ENCODE peak calls at places on chromosome 1, in six cellular contexts. One of them, this sample, is unnamed.

GRCh38 chr1:160097911-160098851 is at the start of gene IGSF8:
- DNase-seq in pancreas: peak
- DNase-seq in cardiac fibroblast: peak
- DNase-seq in astrocyte of the spinal cord: peak
- DNase-seq in left ventricle myocardium inferior: peak
- DNase-seq in sigmoid colon: peak
- DNase-seq in this sample: no peak

GRCh38 chr1:31736675-31737074 is 27.5 kb downstream of the ADGRB2 start:
- DNase-seq in pancreas: peak
- DNase-seq in cardiac fibroblast: no peak
- DNase-seq in astrocyte of the spinal cord: no peak
- DNase-seq in left ventricle myocardium inferior: no peak
- DNase-seq in sigmoid colon: no peak
- DNase-seq in this sample: no peak

GRCh38 chr1:15172405-15173259 is 19.1 kb downstream of the TMEM51 start:
- DNase-seq in pancreas: no peak
- DNase-seq in cardiac fibroblast: peak
- DNase-seq in astrocyte of the spinal cord: no peak
- DNase-seq in left ventricle myocardium inferior: no peak
- DNase-seq in sigmoid colon: no peak
- DNase-seq in this sample: no peak

GRCh38 chr1:76068542-76068941 is 6.0 kb upstream of the ST6GALNAC3 start:
- DNase-seq in pancreas: no peak
- DNase-seq in cardiac fibroblast: peak
- DNase-seq in astrocyte of the spinal cord: peak
- DNase-seq in left ventricle myocardium inferior: no peak
- DNase-seq in sigmoid colon: no peak
- DNase-seq in this sample: no peak

GRCh38 chr1:24999906-25000305 is 69.8 kb upstream of the RUNX3 start:
- DNase-seq in pancreas: no peak
- DNase-seq in cardiac fibroblast: no peak
- DNase-seq in astrocyte of the spinal cord: no peak
- DNase-seq in left ventricle myocardium inferior: no peak
- DNase-seq in sigmoid colon: no peak
- DNase-seq in this sample: no peak

GRCh38 chr1:95013948-95014574 is 58.7 kb downstream of the ALG14 start:
- DNase-seq in pancreas: no peak
- DNase-seq in cardiac fibroblast: peak
- DNase-seq in astrocyte of the spinal cord: no peak
- DNase-seq in left ventricle myocardium inferior: no peak
- DNase-seq in sigmoid colon: no peak
- DNase-seq in this sample: no peak

GRCh38 chr1:6464514-6464836 is 1.5 kb downstream of the TNFRSF25 start:
- DNase-seq in pancreas: peak
- DNase-seq in cardiac fibroblast: no peak
- DNase-seq in astrocyte of the spinal cord: no peak
- DNase-seq in left ventricle myocardium inferior: peak
- DNase-seq in sigmoid colon: no peak
- DNase-seq in this sample: no peak

GRCh38 chr1:2290595-2291510 is 62.7 kb downstream of the SKI start:
- DNase-seq in pancreas: no peak
- DNase-seq in cardiac fibroblast: peak
- DNase-seq in astrocyte of the spinal cord: peak
- DNase-seq in left ventricle myocardium inferior: peak
- DNase-seq in sigmoid colon: peak
- DNase-seq in this sample: peak

GRCh38 chr1:178653091-178653490 is 72.0 kb upstream of the RALGPS2 start:
- DNase-seq in pancreas: no peak
- DNase-seq in cardiac fibroblast: peak
- DNase-seq in astrocyte of the spinal cord: peak
- DNase-seq in left ventricle myocardium inferior: no peak
- DNase-seq in sigmoid colon: no peak
- DNase-seq in this sample: no peak

GRCh38 chr1:37741130-37741529 is 23.8 kb downstream of the EPHA10 start:
- DNase-seq in pancreas: no peak
- DNase-seq in cardiac fibroblast: peak
- DNase-seq in astrocyte of the spinal cord: no peak
- DNase-seq in left ventricle myocardium inferior: no peak
- DNase-seq in sigmoid colon: no peak
- DNase-seq in this sample: no peak

GRCh38 chr1:63321788-63322247 is 549 bp upstream of the FOXD3 start:
- DNase-seq in pancreas: no peak
- DNase-seq in cardiac fibroblast: no peak
- DNase-seq in astrocyte of the spinal cord: no peak
- DNase-seq in left ventricle myocardium inferior: no peak
- DNase-seq in sigmoid colon: no peak
- DNase-seq in this sample: no peak

GRCh38 chr1:77253211-77253610 is 28.6 kb upstream of the AK5 start:
- DNase-seq in pancreas: no peak
- DNase-seq in cardiac fibroblast: no peak
- DNase-seq in astrocyte of the spinal cord: no peak
- DNase-seq in left ventricle myocardium inferior: no peak
- DNase-seq in sigmoid colon: no peak
- DNase-seq in this sample: no peak

GRCh38 chr1:60044881-60045280 is 28.7 kb downstream of the C1orf87 start:
- DNase-seq in pancreas: no peak
- DNase-seq in cardiac fibroblast: no peak
- DNase-seq in astrocyte of the spinal cord: no peak
- DNase-seq in left ventricle myocardium inferior: no peak
- DNase-seq in sigmoid colon: no peak
- DNase-seq in this sample: no peak

GRCh38 chr1:93715529-93716126 is 34.0 kb upstream of the BCAR3 start:
- DNase-seq in pancreas: no peak
- DNase-seq in cardiac fibroblast: no peak
- DNase-seq in astrocyte of the spinal cord: no peak
- DNase-seq in left ventricle myocardium inferior: peak
- DNase-seq in sigmoid colon: no peak
- DNase-seq in this sample: peak

GRCh38 chr1:65253800-65254319 is 55.5 kb upstream of the DNAJC6 start:
- DNase-seq in pancreas: no peak
- DNase-seq in cardiac fibroblast: peak
- DNase-seq in astrocyte of the spinal cord: peak
- DNase-seq in left ventricle myocardium inferior: no peak
- DNase-seq in sigmoid colon: no peak
- DNase-seq in this sample: no peak

GRCh38 chr1:157095551-157095950 is 4.1 kb downstream of the ETV3L start:
- DNase-seq in pancreas: no peak
- DNase-seq in cardiac fibroblast: no peak
- DNase-seq in astrocyte of the spinal cord: no peak
- DNase-seq in left ventricle myocardium inferior: no peak
- DNase-seq in sigmoid colon: peak
- DNase-seq in this sample: no peak

GRCh38 chr1:85326851-85327250 is 50.4 kb upstream of the BCL10 start:
- DNase-seq in pancreas: no peak
- DNase-seq in cardiac fibroblast: no peak
- DNase-seq in astrocyte of the spinal cord: no peak
- DNase-seq in left ventricle myocardium inferior: no peak
- DNase-seq in sigmoid colon: no peak
- DNase-seq in this sample: no peak
- TF ChIP-seq CTCF in pancreas: no peak
- TF ChIP-seq CTCF in cardiac fibroblast: no peak
- TF ChIP-seq CTCF in astrocyte of the spinal cord: no peak
- TF ChIP-seq CTCF in left ventricle myocardium inferior: no peak
- TF ChIP-seq CTCF in sigmoid colon: no peak
- TF ChIP-seq CTCF in this sample: no peak

GRCh38 chr1:90836345-90836679 is 119.2 kb upstream of the BARHL2 start:
- DNase-seq in pancreas: no peak
- DNase-seq in cardiac fibroblast: no peak
- DNase-seq in astrocyte of the spinal cord: no peak
- DNase-seq in left ventricle myocardium inferior: no peak
- DNase-seq in sigmoid colon: no peak
- DNase-seq in this sample: no peak

GRCh38 chr1:90835172-90835660 is 118.1 kb upstream of the BARHL2 start:
- DNase-seq in pancreas: no peak
- DNase-seq in cardiac fibroblast: no peak
- DNase-seq in astrocyte of the spinal cord: peak
- DNase-seq in left ventricle myocardium inferior: no peak
- DNase-seq in sigmoid colon: no peak
- DNase-seq in this sample: no peak

GRCh38 chr1:90837420-90837819 is 120.3 kb upstream of the BARHL2 start:
- DNase-seq in pancreas: no peak
- DNase-seq in cardiac fibroblast: no peak
- DNase-seq in astrocyte of the spinal cord: no peak
- DNase-seq in left ventricle myocardium inferior: no peak
- DNase-seq in sigmoid colon: no peak
- DNase-seq in this sample: no peak

GRCh38 chr1:90834354-90835171 is 117.5 kb upstream of the BARHL2 start:
- DNase-seq in pancreas: no peak
- DNase-seq in cardiac fibroblast: no peak
- DNase-seq in astrocyte of the spinal cord: peak
- DNase-seq in left ventricle myocardium inferior: no peak
- DNase-seq in sigmoid colon: no peak
- DNase-seq in this sample: no peak

DNA sequence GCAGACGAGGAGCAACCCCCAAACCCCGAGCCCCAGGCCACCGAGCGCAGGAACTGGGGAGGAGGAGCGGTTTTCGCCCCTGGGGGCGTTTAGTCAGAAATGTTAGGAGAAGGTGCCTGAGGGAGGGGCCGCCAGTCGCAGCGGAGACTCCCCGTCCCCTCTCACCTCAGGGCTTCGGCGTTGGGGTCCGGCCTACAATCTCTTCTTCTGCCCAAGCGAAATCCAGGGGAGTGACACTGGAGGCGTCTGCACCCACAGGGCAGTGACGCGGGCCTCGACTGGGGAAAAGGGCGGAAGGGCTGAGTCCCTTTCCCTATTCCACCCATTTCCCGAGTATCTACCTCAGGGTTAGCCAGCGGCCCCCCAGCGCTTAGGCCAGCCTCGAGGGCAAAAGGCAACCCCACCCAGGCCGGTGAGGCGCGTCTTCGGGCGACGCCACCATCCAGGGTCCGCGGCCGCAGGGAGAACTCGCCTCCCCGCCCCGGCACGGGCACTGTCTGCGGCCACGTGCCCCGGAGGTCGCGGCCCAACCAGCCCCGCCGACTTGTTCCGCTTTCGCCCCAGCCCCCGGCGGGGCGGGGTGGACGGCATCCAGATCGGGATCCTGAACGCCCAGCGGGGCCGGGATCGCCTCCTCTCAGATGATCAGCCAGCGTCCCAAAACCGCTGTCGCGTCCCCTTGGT is 118.7 kb upstream of the BARHL2 start:
- DNase-seq in pancreas: no peak
- DNase-seq in cardiac fibroblast: no peak
- DNase-seq in astrocyte of the spinal cord: no peak
- DNase-seq in left ventricle myocardium inferior: no peak
- DNase-seq in sigmoid colon: peak
- DNase-seq in this sample: no peak
- H3K4me3 ChIP-seq in pancreas: no peak
- H3K4me3 ChIP-seq in cardiac fibroblast: peak
- H3K4me3 ChIP-seq in astrocyte of the spinal cord: no peak
- H3K4me3 ChIP-seq in left ventricle myocardium inferior: peak
- H3K4me3 ChIP-seq in sigmoid colon: peak
- H3K4me3 ChIP-seq in this sample: no peak

DNA sequence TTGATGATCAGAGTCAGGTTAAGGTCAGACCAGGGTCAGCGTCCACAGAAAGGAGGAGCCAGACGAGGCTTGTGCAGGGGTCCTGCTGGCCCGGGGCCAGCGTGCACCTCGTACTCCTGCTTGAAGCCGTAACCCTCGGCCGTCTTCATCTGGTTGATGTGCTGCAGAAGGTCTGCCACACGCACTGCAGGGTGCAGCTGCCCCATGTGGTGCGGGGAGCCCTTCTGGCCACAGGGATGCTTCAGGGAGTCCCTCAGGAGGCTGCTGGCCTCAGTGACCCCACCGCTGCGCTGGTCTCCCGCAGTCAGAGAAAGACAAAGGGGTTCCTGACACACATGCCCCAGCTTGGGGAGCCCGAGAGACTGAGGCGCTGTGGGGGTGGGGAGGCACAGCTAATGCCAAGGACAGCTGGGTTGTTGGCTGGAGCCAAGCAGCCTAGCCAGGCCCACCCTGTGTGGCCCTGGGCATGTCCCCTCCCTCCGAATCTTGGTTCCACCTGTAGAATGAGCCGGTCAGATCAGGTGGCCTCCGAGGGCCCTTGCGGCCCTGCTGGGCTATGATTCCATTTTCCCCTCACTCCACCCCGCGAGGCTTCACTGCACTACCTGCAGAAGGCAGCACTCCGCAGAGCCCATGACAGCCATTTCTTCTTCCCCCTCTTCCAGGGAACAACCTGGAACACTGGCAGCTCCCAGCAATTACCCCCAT is 251.9 kb downstream of the PTPRU start:
- DNase-seq in pancreas: no peak
- DNase-seq in cardiac fibroblast: no peak
- DNase-seq in astrocyte of the spinal cord: no peak
- DNase-seq in left ventricle myocardium inferior: no peak
- DNase-seq in sigmoid colon: no peak
- DNase-seq in this sample: no peak
- TF ChIP-seq CTCF in pancreas: no peak
- TF ChIP-seq CTCF in cardiac fibroblast: no peak
- TF ChIP-seq CTCF in astrocyte of the spinal cord: no peak
- TF ChIP-seq CTCF in left ventricle myocardium inferior: no peak
- TF ChIP-seq CTCF in sigmoid colon: no peak
- TF ChIP-seq CTCF in this sample: no peak

GRCh38 chr1:147072371-147073061 is 99.8 kb downstream of the PRKAB2 start:
- DNase-seq in pancreas: peak
- DNase-seq in cardiac fibroblast: no peak
- DNase-seq in astrocyte of the spinal cord: no peak
- DNase-seq in left ventricle myocardium inferior: no peak
- DNase-seq in sigmoid colon: peak
- DNase-seq in this sample: no peak
- H3K4me3 ChIP-seq in pancreas: no peak
- H3K4me3 ChIP-seq in cardiac fibroblast: peak
- H3K4me3 ChIP-seq in astrocyte of the spinal cord: peak
- H3K4me3 ChIP-seq in left ventricle myocardium inferior: peak
- H3K4me3 ChIP-seq in sigmoid colon: no peak
- H3K4me3 ChIP-seq in this sample: peak

GRCh38 chr1:163170975-163171676 is 31.6 kb downstream of the RGS5 start:
- DNase-seq in pancreas: no peak
- DNase-seq in cardiac fibroblast: peak
- DNase-seq in astrocyte of the spinal cord: peak
- DNase-seq in left ventricle myocardium inferior: no peak
- DNase-seq in sigmoid colon: no peak
- DNase-seq in this sample: no peak
- TF ChIP-seq CTCF in pancreas: no peak
- TF ChIP-seq CTCF in cardiac fibroblast: peak
- TF ChIP-seq CTCF in astrocyte of the spinal cord: peak
- TF ChIP-seq CTCF in left ventricle myocardium inferior: peak
- TF ChIP-seq CTCF in sigmoid colon: peak
- TF ChIP-seq CTCF in this sample: peak

GRCh38 chr1:114671939-114672275 is 2.1 kb upstream of the DENND2C start:
- DNase-seq in pancreas: no peak
- DNase-seq in cardiac fibroblast: no peak
- DNase-seq in astrocyte of the spinal cord: no peak
- DNase-seq in left ventricle myocardium inferior: no peak
- DNase-seq in sigmoid colon: no peak
- DNase-seq in this sample: no peak
- H3K4me3 ChIP-seq in pancreas: no peak
- H3K4me3 ChIP-seq in cardiac fibroblast: no peak
- H3K4me3 ChIP-seq in astrocyte of the spinal cord: no peak
- H3K4me3 ChIP-seq in left ventricle myocardium inferior: no peak
- H3K4me3 ChIP-seq in sigmoid colon: no peak
- H3K4me3 ChIP-seq in this sample: no peak

This sample was measured in AG04449.